ENCODE peak calls at places on chromosomes 5 and 9, in ten cellular contexts. A is upper lobe of left lung, Q is tibial nerve, E is transverse colon, U is stomach, M is GM12878, P is suprapubic skin, F is ovary, O is A549, W is SK-N-SH. Z is an unnamed sample.

GRCh38 chr5:75405296-75405695 is 68.3 kb downstream of the HMGCR start:
- DNase-seq in F (no peak), P (no peak), U (no peak), M (no peak), A (no peak), W (no peak), O (peak), E (no peak), Q (no peak), Z (no peak)

GRCh38 chr9:14846871-14847311 is 63.3 kb downstream of the FREM1 start:
- DNase-seq in W (peak), U (peak), A (peak), P (no peak), F (no peak), M (no peak), E (peak), Q (peak), O (peak), Z (peak)

GRCh38 chr9:90815183-90815943 is 13.7 kb downstream of the SYK start:
- DNase-seq in U (peak), O (no peak), W (no peak), A (peak), Q (no peak), M (no peak), F (no peak), P (no peak), E (peak), Z (peak)

GRCh38 chr5:3195991-3196390 is 399.6 kb upstream of the IRX1 start:
- DNase-seq in F (no peak), A (no peak), P (no peak), W (no peak), U (no peak), O (no peak), E (no peak), M (no peak), Q (no peak), Z (no peak)

GRCh38 chr5:41156739-41157138 is 56.6 kb downstream of the C6 start:
- DNase-seq in U (no peak), O (no peak), P (no peak), Q (no peak), E (no peak), A (no peak), F (no peak), W (no peak), M (no peak), Z (no peak)

GRCh38 chr5:57482671-57483106 is at the start of gene ACTBL2:
- DNase-seq in A (no peak), W (no peak), Q (no peak), P (no peak), F (no peak), U (no peak), E (no peak), O (no peak), M (no peak), Z (no peak)

GRCh38 chr5:143023447-143024096 is 253.4 kb downstream of the ARHGAP26 start:
- DNase-seq in F (peak), P (no peak), Q (no peak), E (peak), U (peak), A (no peak), O (no peak), W (peak), M (peak), Z (peak)

GRCh38 chr5:10550222-10550995 is 13.5 kb upstream of the ANKRD33B start:
- DNase-seq in U (no peak), M (no peak), A (no peak), E (no peak), F (no peak), W (no peak), O (no peak), P (peak), Q (no peak), Z (peak)

GRCh38 chr5:80346055-80346454 is 26.3 kb downstream of the SPZ1 start:
- DNase-seq in F (no peak), O (peak), M (no peak), P (no peak), A (no peak), E (peak), W (peak), Q (no peak), U (no peak), Z (no peak)

GRCh38 chr9:72935595-72935994 is 17.3 kb downstream of the ALDH1A1 start:
- DNase-seq in M (no peak), E (no peak), F (no peak), O (no peak), A (no peak), P (no peak), Q (no peak), W (no peak), U (no peak), Z (no peak)

GRCh38 chr5:89293849-89294248 is 410.9 kb upstream of the MEF2C start:
- DNase-seq in E (no peak), U (no peak), M (no peak), P (no peak), Q (no peak), F (no peak), W (no peak), O (no peak), A (no peak), Z (no peak)

GRCh38 chr5:178340637-178341036 is 108.0 kb upstream of the PHYKPL start:
- DNase-seq in O (no peak), A (no peak), M (no peak), F (no peak), U (no peak), P (peak), E (no peak), W (no peak), Q (no peak), Z (peak)

GRCh38 chr5:179276838-179277395 is 68.3 kb downstream of the ADAMTS2 start:
- DNase-seq in P (no peak), E (no peak), F (no peak), U (no peak), Q (no peak), W (peak), O (no peak), A (no peak), M (no peak), Z (no peak)

GRCh38 chr5:127296321-127296720 is 5.7 kb downstream of the MEGF10 start:
- DNase-seq in U (no peak), F (no peak), W (no peak), Q (no peak), O (no peak), A (no peak), E (no peak), M (no peak), P (no peak), Z (no peak)

GRCh38 chr5:10933141-10933540 is 172.1 kb upstream of the DAP start:
- DNase-seq in A (no peak), U (no peak), O (no peak), Q (no peak), F (no peak), M (no peak), W (no peak), E (no peak), P (no peak), Z (no peak)

GRCh38 chr5:180474569-180474968 is 19.6 kb upstream of the CNOT6 start:
- DNase-seq in F (no peak), W (no peak), P (no peak), Q (no peak), O (no peak), M (no peak), U (no peak), E (no peak), A (no peak), Z (no peak)

GRCh38 chr9:109862452-109862851 is 82.5 kb downstream of the PALM2AKAP2 start:
- DNase-seq in Q (no peak), W (no peak), F (no peak), E (no peak), A (no peak), U (no peak), O (no peak), P (no peak), M (no peak), Z (no peak)

GRCh38 chr5:142175039-142175438 is 66.5 kb downstream of the NDFIP1 start:
- DNase-seq in E (no peak), M (no peak), F (no peak), W (no peak), A (no peak), Q (no peak), U (no peak), O (no peak), P (no peak), Z (no peak)

GRCh38 chr5:173707392-173707791 is 90.9 kb upstream of the BOD1 start:
- DNase-seq in W (peak), E (no peak), A (no peak), F (no peak), P (no peak), O (no peak), Q (no peak), U (no peak), M (no peak), Z (no peak)

GRCh38 chr5:24789631-24790354 is 145.0 kb upstream of the CDH10 start:
- DNase-seq in Q (no peak), A (no peak), U (no peak), P (no peak), W (no peak), E (no peak), F (no peak), M (no peak), O (no peak), Z (no peak)

GRCh38 chr5:157460921-157461792 is 1.1 kb downstream of the NIPAL4 start:
- DNase-seq in F (no peak), O (no peak), Q (no peak), W (no peak), P (no peak), M (no peak), A (no peak), U (no peak), E (no peak), Z (no peak)

GRCh38 chr9:89463986-89464901 is 33.7 kb downstream of the SEMA4D start:
- DNase-seq in O (no peak), U (peak), A (peak), E (peak), Q (no peak), M (peak), W (no peak), P (no peak), F (no peak), Z (peak)

GRCh38 chr5:128470663-128471062 is 67.4 kb downstream of the FBN2 start:
- DNase-seq in A (no peak), U (no peak), Q (no peak), P (no peak), E (no peak), O (no peak), F (no peak), M (no peak), W (no peak), Z (no peak)

GRCh38 chr9:121373401-121373769 is 3.3 kb upstream of the STOM start:
- DNase-seq in Q (no peak), M (no peak), E (no peak), A (no peak), U (no peak), P (no peak), O (no peak), W (no peak), F (no peak), Z (no peak)

GRCh38 chr5:114362197-114362976 is 517 bp downstream of the KCNN2 start:
- DNase-seq in P (no peak), F (peak), A (no peak), E (no peak), O (peak), Q (no peak), U (no peak), M (no peak), W (peak), Z (no peak)

GRCh38 chr5:114361724-114362196 is at the start of gene KCNN2:
- DNase-seq in E (peak), W (peak), A (peak), P (peak), F (peak), U (peak), M (peak), Q (no peak), O (peak), Z (peak)

GRCh38 chr9:16524823-16525222 is 345.6 kb downstream of the BNC2 start:
- DNase-seq in Q (no peak), F (no peak), P (no peak), U (no peak), W (no peak), A (no peak), M (no peak), O (no peak), E (no peak), Z (no peak)

GRCh38 chr9:122125891-122126331 is 32.8 kb upstream of the TTLL11 start:
- DNase-seq in F (no peak), O (no peak), U (no peak), W (peak), A (no peak), M (no peak), P (no peak), E (no peak), Q (no peak), Z (peak)

GRCh38 chr5:143316844-143317631 is 86.4 kb downstream of the NR3C1 start:
- DNase-seq in P (no peak), Q (no peak), O (no peak), E (no peak), M (no peak), W (peak), F (no peak), A (no peak), U (no peak), Z (no peak)

GRCh38 chr5:14249258-14250093 is 106.3 kb downstream of the TRIO start:
- DNase-seq in W (peak), F (no peak), M (no peak), O (no peak), Q (no peak), P (no peak), U (no peak), A (no peak), E (no peak), Z (no peak)

GRCh38 chr5:136330353-136330913 is 34.9 kb downstream of the TRPC7 start:
- DNase-seq in F (no peak), W (no peak), O (no peak), Q (no peak), E (no peak), P (no peak), U (no peak), A (peak), M (no peak), Z (no peak)

GRCh38 chr9:137046094-137046787 is at the start of gene NPDC1:
- DNase-seq in F (peak), U (peak), A (peak), M (no peak), E (peak), W (peak), Q (no peak), O (peak), P (no peak), Z (peak)

GRCh38 chr5:6792376-6792775 is 79.1 kb downstream of the TENT4A start:
- DNase-seq in E (no peak), W (no peak), F (no peak), M (no peak), U (no peak), O (no peak), Q (no peak), P (no peak), A (no peak), Z (no peak)

GRCh38 chr9:99118782-99119466 is 14.0 kb downstream of the TGFBR1 start:
- DNase-seq in M (peak), O (no peak), U (no peak), Q (no peak), A (peak), E (peak), F (no peak), P (no peak), W (no peak), Z (no peak)

GRCh38 chr5:176748967-176749935 is 61.1 kb upstream of the UNC5A start:
- DNase-seq in M (no peak), E (no peak), W (no peak), Q (no peak), U (no peak), A (peak), O (no peak), P (peak), F (no peak), Z (no peak)

GRCh38 chr5:40475546-40475945 is 204.2 kb upstream of the PTGER4 start:
- DNase-seq in P (no peak), M (no peak), E (no peak), U (no peak), W (no peak), O (no peak), F (no peak), A (no peak), Q (no peak), Z (no peak)

GRCh38 chr9:95481000-95481399 is 35.8 kb downstream of the PTCH1 start:
- DNase-seq in Q (no peak), A (no peak), M (peak), U (no peak), P (no peak), W (no peak), F (no peak), O (no peak), E (no peak), Z (no peak)

DNA sequence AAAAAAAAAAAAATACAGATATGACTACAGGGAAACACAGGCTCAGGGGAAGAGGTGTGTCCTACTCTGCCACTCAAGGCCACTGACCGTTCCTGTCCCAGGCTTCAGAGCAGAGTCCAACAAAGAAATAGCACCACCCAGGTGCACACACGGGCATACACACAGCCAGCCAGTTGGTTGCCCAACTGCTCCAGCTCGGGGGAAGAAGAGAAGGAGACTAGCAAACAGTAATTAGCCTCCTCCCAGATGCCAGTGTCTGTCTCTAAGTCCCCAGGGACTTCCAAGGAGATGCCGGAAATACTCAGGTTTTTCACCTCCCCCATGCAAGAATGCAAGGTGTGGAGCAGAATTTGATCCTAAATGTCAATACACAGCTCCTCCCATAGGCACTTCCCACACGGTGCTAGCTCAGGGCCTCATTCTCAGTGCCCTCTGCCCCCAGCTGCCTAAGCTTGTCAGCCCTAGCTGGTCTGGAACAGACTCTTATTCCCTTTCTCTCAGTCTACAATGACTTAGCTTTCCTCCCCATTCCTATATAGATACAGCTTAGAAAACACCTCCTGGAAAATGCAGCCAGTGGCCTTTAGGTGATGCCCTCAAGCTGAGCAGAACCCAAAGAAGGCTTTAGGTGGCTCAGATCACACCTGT is 1.7 kb downstream of the MYORG start:
- DNase-seq in M (no peak), E (peak), P (no peak), W (no peak), O (no peak), Q (no peak), U (peak), F (no peak), A (peak), Z (no peak)
- H3K27ac ChIP-seq in M (no peak), E (peak), P (peak), W (peak), O (no peak), Q (no peak), U (peak), F (no peak), A (peak), Z (no peak)

GRCh38 chr5:132475531-132475930 is 15.0 kb downstream of the IRF1 start:
- DNase-seq in U (peak), F (no peak), M (no peak), O (no peak), Q (no peak), A (peak), W (no peak), E (peak), P (peak), Z (peak)

GRCh38 chr5:132475939-132476852 is 14.4 kb downstream of the IRF1 start:
- DNase-seq in E (peak), W (no peak), P (peak), M (no peak), Q (no peak), U (peak), F (no peak), O (no peak), A (no peak), Z (peak)

GRCh38 chr5:132478498-132478855 is 12.1 kb downstream of the IRF1 start:
- DNase-seq in Q (no peak), W (no peak), M (no peak), E (no peak), F (no peak), A (no peak), O (no peak), U (no peak), P (no peak), Z (peak)

GRCh38 chr5:132477784-132478497 is 12.6 kb downstream of the IRF1 start:
- DNase-seq in P (no peak), A (no peak), E (peak), M (no peak), U (no peak), W (no peak), O (no peak), Q (no peak), F (no peak), Z (peak)

DNA sequence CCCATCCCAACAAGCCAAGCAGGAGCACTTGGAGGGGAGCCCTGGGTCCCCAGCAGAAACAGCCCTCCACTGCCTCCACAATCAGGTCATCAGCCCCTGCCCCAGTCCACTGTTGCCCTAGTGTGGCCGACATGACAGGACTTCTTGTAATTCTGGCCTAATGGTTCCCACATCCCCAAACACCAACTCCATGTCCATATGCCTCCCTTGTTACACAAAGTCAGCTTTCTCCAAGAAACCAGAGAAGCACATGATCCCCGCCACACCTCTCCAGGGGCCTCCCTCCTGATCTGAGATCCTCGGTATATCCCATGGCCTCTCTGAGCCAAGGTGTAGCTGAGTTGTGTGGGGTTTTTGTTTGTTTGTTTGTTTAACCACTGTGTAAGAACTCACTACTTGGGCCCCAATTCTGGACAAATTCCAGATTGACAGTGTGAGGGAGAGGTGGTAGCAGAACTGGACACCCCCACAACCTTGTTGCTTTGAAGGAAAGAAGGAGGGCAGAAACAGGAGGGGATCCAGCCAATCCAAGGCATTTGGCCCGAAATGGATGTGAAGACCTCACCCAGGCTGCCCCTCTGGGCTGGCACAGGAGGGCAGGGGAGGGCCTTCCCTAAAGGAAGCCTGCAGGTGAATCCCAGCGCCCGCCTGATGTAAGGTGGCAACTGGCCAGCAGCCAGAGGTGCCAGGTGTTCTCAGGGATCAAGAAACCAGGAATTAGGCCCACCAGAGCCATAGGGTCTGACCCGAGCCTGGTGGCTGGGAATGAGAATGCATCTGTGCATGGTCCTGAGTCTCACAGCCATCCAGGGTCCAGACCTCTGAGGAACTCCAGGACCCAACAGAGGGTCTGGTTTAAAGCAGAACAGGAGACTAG is 13.5 kb downstream of the IRF1 start:
- DNase-seq in O (no peak), A (no peak), E (peak), M (no peak), P (peak), Q (no peak), U (no peak), F (no peak), W (no peak), Z (peak)
- TF ChIP-seq EP300 in O (no peak), A (no peak), E (no peak), M (no peak), P (no peak), Q (no peak), U (no peak), F (no peak), W (no peak), Z (no peak)

GRCh38 chr9:129150672-129151211 is 27.3 kb downstream of the IER5L start:
- DNase-seq in E (no peak), M (no peak), P (no peak), W (no peak), U (no peak), Q (no peak), F (peak), A (no peak), O (no peak), Z (no peak)
- H3K27ac ChIP-seq in E (no peak), M (no peak), P (no peak), W (no peak), U (no peak), Q (no peak), F (no peak), A (no peak), O (no peak), Z (no peak)

DNA sequence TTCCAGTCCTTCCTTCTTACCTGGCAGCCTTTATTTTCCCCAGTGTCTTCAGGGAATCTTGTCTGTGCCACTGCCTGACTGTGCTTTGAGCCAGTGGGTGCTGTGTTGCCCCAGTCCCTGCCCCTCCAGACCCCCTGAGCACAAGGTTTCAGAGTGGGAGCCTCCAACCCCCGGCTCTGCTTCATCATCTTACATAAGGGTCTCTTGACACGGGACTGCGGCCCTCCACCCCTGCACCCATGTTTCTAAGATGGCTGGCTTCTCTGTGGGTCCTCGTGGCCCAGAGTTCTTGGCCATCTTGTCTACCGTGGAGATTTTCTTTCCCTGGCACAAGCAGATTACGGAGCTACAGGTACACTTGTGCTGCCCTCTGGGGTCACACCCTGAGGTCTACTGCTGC is 194.1 kb downstream of the CACNA1B start:
- DNase-seq in F (no peak), E (no peak), A (peak), M (no peak), U (no peak), W (peak), P (peak), Q (no peak), O (no peak), Z (no peak)
- TF ChIP-seq EP300 in F (no peak), E (no peak), A (no peak), M (no peak), U (no peak), W (no peak), P (no peak), Q (no peak), O (no peak), Z (no peak)